ENCODE peak calls at places on chromosomes 1 and 21, in four cellular contexts. One of them, this sample, is unnamed.

GRCh38 chr1:7613106-7613850 is 157.8 kb upstream of the VAMP3 start:
- DNase-seq in NB4: no peak
- DNase-seq in fibroblast of mammary gland: no peak
- DNase-seq in prostate gland: no peak
- DNase-seq in this sample: no peak

GRCh38 chr1:195663549-195664280 is 944.5 kb downstream of the KCNT2 start:
- DNase-seq in NB4: peak; percentile 15
- DNase-seq in fibroblast of mammary gland: peak; percentile 85
- DNase-seq in prostate gland: no peak
- DNase-seq in this sample: peak; percentile 74

GRCh38 chr1:154943649-154944421 is 7.3 kb upstream of the PMVK start:
- DNase-seq in NB4: peak; percentile 84
- DNase-seq in fibroblast of mammary gland: no peak
- DNase-seq in prostate gland: no peak
- DNase-seq in this sample: peak; percentile 38

GRCh38 chr21:42154237-42155044 is 64.5 kb upstream of the ABCG1 start:
- DNase-seq in NB4: no peak
- DNase-seq in fibroblast of mammary gland: no peak
- DNase-seq in prostate gland: no peak
- DNase-seq in this sample: no peak

GRCh38 chr1:14914351-14914988 is 239.1 kb upstream of the TMEM51 start:
- DNase-seq in NB4: no peak
- DNase-seq in fibroblast of mammary gland: no peak
- DNase-seq in prostate gland: no peak
- DNase-seq in this sample: no peak

GRCh38 chr1:9166289-9167235 is 37.7 kb upstream of the GPR157 start:
- DNase-seq in NB4: no peak
- DNase-seq in fibroblast of mammary gland: peak; percentile 74
- DNase-seq in prostate gland: no peak
- DNase-seq in this sample: peak; percentile 70

GRCh38 chr1:192489748-192490147 is 85.8 kb upstream of the RGS1 start:
- DNase-seq in NB4: peak; percentile 40
- DNase-seq in fibroblast of mammary gland: peak; percentile 96
- DNase-seq in prostate gland: peak; percentile 33
- DNase-seq in this sample: peak; percentile 94

GRCh38 chr21:27298465-27298864 is 331.6 kb upstream of the ADAMTS5 start:
- DNase-seq in NB4: no peak
- DNase-seq in fibroblast of mammary gland: peak; percentile 23
- DNase-seq in prostate gland: no peak
- DNase-seq in this sample: no peak

GRCh38 chr1:46284597-46285564 is 18.5 kb downstream of the LRRC41 start:
- DNase-seq in NB4: no peak
- DNase-seq in fibroblast of mammary gland: peak; percentile 68
- DNase-seq in prostate gland: no peak
- DNase-seq in this sample: no peak

GRCh38 chr1:32901823-32902534 is 790 bp upstream of the TMEM54 start:
- DNase-seq in NB4: no peak
- DNase-seq in fibroblast of mammary gland: no peak
- DNase-seq in prostate gland: no peak
- DNase-seq in this sample: no peak

GRCh38 chr1:212214377-212214776 is 70.8 kb upstream of the PPP2R5A start:
- DNase-seq in NB4: no peak
- DNase-seq in fibroblast of mammary gland: no peak
- DNase-seq in prostate gland: no peak
- DNase-seq in this sample: no peak

GRCh38 chr1:216960716-216961115 is 237.5 kb upstream of the ESRRG start:
- DNase-seq in NB4: no peak
- DNase-seq in fibroblast of mammary gland: no peak
- DNase-seq in prostate gland: no peak
- DNase-seq in this sample: no peak

GRCh38 chr1:240739754-240740153 is 127.8 kb upstream of the GREM2 start:
- DNase-seq in NB4: no peak
- DNase-seq in fibroblast of mammary gland: peak; percentile 26
- DNase-seq in prostate gland: no peak
- DNase-seq in this sample: peak; percentile 3

GRCh38 chr1:175757381-175758015 is 14.1 kb upstream of the TNR start:
- DNase-seq in NB4: peak; percentile 50
- DNase-seq in fibroblast of mammary gland: peak; percentile 1
- DNase-seq in prostate gland: no peak
- DNase-seq in this sample: no peak

GRCh38 chr1:65694126-65694525 is 98.6 kb upstream of the PDE4B start:
- DNase-seq in NB4: no peak
- DNase-seq in fibroblast of mammary gland: no peak
- DNase-seq in prostate gland: no peak
- DNase-seq in this sample: no peak

GRCh38 chr1:65339866-65340483 is 30.6 kb downstream of the DNAJC6 start:
- DNase-seq in NB4: no peak
- DNase-seq in fibroblast of mammary gland: peak; percentile 17
- DNase-seq in prostate gland: no peak
- DNase-seq in this sample: peak; percentile 25

GRCh38 chr21:29496337-29496736 is 197.6 kb downstream of the BACH1 start:
- DNase-seq in NB4: no peak
- DNase-seq in fibroblast of mammary gland: no peak
- DNase-seq in prostate gland: no peak
- DNase-seq in this sample: no peak

GRCh38 chr1:119336738-119337315 is 31.8 kb upstream of the HAO2 start:
- DNase-seq in NB4: no peak
- DNase-seq in fibroblast of mammary gland: no peak
- DNase-seq in prostate gland: no peak
- DNase-seq in this sample: peak; percentile 21

GRCh38 chr1:119338757-119339156 is 29.8 kb upstream of the HAO2 start:
- DNase-seq in NB4: no peak
- DNase-seq in fibroblast of mammary gland: no peak
- DNase-seq in prostate gland: no peak
- DNase-seq in this sample: no peak

GRCh38 chr1:119338004-119338403 is 30.6 kb upstream of the HAO2 start:
- DNase-seq in NB4: no peak
- DNase-seq in fibroblast of mammary gland: no peak
- DNase-seq in prostate gland: no peak
- DNase-seq in this sample: no peak

GRCh38 chr1:119341372-119341947 is 27.1 kb upstream of the HAO2 start:
- DNase-seq in NB4: no peak
- DNase-seq in fibroblast of mammary gland: no peak
- DNase-seq in prostate gland: no peak
- DNase-seq in this sample: no peak

GRCh38 chr1:119340861-119341261 is 27.7 kb upstream of the HAO2 start:
- DNase-seq in NB4: no peak
- DNase-seq in fibroblast of mammary gland: no peak
- DNase-seq in prostate gland: no peak
- DNase-seq in this sample: no peak
- H3K4me3 ChIP-seq in NB4: no peak overlapping the region
- H3K4me3 ChIP-seq in fibroblast of mammary gland: no peak overlapping the region
- H3K4me3 ChIP-seq in prostate gland: no peak overlapping the region
- H3K4me3 ChIP-seq in this sample: no peak overlapping the region

DNA sequence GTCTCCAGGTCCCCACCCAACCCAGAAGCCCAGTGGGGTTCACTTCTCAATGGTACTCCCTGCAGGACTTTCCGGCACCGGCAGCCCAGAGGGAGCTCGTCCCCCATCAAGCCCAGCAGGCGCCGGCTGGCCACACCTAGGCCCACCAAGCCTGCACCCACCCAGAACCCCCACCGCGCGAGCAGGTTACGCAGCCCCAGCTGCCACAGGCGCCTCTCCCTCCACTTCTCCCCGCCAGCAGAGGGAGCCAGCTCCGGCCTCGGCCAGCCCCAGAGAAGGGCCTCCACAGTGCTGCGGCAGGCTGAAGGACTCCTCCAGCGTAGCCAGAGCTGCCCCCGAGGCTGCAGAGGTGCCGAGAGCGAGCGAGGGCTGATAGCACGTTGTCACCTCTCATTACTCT is 722.3 kb downstream of the PLA2G4A start:
- DNase-seq in NB4: peak; percentile 3
- DNase-seq in fibroblast of mammary gland: no peak
- DNase-seq in prostate gland: no peak
- DNase-seq in this sample: no peak
- TF ChIP-seq CTCF in NB4: peak; percentile 9
- TF ChIP-seq CTCF in fibroblast of mammary gland: no peak
- TF ChIP-seq CTCF in prostate gland: no peak
- TF ChIP-seq CTCF in this sample: no peak

DNA sequence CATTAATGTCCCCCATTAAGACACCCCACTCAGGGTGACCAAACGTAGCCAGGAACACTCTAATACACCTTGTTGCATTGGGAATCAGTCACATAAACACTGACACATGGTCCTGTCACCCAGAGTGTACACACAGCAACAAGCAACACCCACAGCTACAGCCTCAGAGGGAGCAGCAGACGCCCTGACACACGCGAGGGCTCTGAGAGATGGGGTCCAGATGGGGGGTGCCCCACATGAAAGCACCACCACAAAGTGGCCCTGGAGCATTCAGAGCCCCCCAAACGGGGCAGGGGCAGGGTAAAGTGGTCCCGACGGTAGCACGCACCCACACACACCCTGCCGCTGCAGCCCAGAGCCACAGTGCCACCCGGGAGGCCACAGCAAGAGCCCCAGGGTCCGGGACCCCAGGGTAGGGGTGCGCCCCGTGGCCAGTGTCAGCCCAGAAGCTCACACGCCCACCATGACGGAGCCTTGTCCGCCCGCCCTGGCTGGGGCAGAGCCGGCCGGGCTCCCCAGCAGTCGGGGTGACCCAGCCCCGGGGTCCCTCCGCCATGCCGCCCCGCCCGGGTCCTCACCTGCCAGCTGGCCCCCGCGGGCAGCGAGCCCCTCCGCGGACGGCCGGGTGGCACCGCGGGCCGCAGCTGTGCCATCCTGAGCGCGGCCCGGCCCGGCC is 47.3 kb downstream of the RAP1GAP start:
- DNase-seq in NB4: no peak
- DNase-seq in fibroblast of mammary gland: no peak
- DNase-seq in prostate gland: no peak
- DNase-seq in this sample: no peak
- H3K4me3 ChIP-seq in NB4: no peak overlapping the region
- H3K4me3 ChIP-seq in fibroblast of mammary gland: no peak overlapping the region
- H3K4me3 ChIP-seq in prostate gland: peak overlapping the region; percentile 43
- H3K4me3 ChIP-seq in this sample: no peak overlapping the region

DNA sequence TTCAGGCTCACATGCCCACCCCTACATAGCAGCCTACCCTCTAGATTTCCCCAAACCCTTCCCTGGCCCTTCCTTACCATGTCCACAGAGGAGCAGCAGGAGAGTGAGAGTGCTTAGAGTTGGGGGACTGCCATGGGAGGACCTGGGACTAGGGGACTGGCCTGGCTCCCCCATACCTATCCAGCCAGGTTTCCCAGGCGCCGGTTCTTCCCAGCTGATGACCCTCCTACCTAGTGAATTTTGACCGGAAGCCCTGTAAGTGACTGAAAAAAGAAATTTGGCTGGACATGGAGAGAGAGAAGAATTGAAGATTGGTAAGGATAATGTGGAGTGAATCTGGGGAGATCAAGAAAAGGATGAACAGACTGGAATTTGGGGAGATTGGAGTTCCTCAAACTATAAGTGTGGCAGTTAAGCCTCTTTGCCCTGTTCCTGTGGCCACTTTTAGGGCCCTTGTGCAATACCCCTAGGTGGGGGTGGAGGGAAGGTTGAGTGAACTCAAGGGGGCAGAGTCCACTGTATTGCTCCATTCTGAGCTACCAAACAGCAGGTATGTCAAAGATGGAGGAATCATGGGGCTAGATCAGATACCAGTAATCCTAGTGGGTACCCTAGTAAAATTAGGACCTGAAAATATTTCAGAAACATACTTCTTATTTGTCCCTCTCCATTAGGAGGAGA is 1.3 kb downstream of the HJV start:
- DNase-seq in NB4: peak; percentile 54
- DNase-seq in fibroblast of mammary gland: no peak
- DNase-seq in prostate gland: no peak
- DNase-seq in this sample: no peak
- TF ChIP-seq CTCF in NB4: no peak
- TF ChIP-seq CTCF in fibroblast of mammary gland: no peak
- TF ChIP-seq CTCF in prostate gland: no peak
- TF ChIP-seq CTCF in this sample: no peak

DNA sequence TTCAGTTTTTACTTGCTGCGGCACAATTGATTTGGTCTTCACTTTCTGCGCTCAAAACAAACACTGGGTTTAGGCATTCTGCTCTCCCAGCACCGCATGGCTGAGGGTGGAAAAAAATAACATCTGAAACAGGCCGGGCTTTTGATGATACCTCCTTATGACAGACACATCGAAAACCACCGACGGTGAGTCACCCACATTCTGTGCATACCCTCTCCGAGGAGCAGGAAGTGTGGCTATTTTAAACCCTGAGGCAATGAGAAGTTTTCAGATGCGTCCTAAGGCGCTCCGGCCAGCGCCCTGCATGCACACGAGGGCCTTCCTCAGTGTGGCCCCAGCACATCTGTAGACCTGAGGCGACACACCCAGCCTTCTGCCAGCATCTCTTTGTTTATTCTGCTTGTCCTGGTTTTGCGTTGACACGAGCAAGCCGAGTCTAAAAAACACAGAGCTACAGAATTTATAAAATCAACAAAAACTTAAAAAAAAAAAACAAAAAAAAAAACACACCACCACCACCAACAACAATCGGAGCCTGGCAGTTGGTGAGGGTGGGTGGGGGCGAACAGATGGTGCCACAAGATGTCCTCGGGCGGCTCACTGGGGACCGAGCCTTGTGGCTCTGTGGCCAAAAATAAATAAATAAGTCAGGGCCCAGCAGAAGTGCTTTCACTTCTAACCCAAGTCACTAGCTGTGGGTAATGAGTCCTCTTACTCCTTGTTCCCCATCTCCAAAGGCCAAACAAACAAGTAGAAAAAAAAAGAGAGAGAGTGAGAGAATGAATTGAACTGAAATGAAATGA is 162.6 kb upstream of the IRF2BP2 start:
- DNase-seq in NB4: peak; percentile 99
- DNase-seq in fibroblast of mammary gland: peak; percentile 98
- DNase-seq in prostate gland: peak; percentile 67
- DNase-seq in this sample: peak; percentile 98
- H3K4me3 ChIP-seq in NB4: peak overlapping the region; percentile 64
- H3K4me3 ChIP-seq in fibroblast of mammary gland: no peak overlapping the region
- H3K4me3 ChIP-seq in prostate gland: no peak overlapping the region
- H3K4me3 ChIP-seq in this sample: no peak overlapping the region

DNA sequence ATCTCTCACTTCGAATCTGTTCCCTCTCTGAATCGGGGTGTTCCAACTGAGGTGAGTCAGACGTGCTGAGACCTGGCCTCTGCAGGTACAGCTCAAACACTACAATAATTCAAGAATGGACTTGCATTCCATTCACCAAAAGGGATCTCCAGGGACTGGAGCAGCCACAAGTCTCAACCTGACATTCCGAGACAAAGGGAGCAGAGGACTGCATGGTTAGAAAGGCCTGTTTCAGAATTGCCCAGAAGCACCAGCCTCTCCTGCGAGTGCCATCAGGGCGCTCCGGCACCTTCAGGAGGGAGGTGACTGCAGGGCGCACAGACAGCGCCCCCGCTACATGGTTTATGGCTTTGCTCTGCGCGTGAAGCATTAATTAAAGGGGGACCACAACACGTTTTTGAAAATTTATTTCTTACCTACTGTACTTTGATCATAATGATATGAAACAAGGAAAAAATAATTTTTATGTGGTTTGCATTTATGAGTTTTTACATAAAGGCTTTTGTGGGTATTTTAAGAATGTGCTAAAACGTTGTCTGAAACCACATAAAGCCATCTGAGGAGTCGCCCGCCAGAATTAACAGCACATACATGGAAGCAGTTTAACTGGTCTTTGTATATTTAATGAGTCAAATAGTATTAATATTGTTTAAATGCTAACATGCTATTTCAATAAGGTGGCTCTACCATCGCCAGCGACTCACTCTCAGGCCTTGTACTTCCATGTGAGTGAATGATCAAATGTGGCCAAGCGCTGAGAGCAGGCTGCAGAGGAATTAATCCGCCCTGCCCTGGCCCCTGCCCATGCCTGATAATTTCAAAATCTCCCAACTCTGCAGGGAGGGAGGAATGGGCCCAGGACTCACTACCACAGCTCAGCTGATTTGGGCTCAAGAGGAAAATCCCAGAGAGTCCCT is 49.4 kb downstream of the SLC66A1 start:
- DNase-seq in NB4: no peak
- DNase-seq in fibroblast of mammary gland: peak; percentile 66
- DNase-seq in prostate gland: peak; percentile 80
- DNase-seq in this sample: no peak
- TF ChIP-seq CTCF in NB4: no peak
- TF ChIP-seq CTCF in fibroblast of mammary gland: no peak
- TF ChIP-seq CTCF in prostate gland: no peak
- TF ChIP-seq CTCF in this sample: no peak